ENCODE peak calls at places on chromosome 22, in four cellular contexts. J is right cardiac atrium, H is Caco-2, T is Peyer's patch. G is an unnamed sample.

GRCh38 chr22:40196628-40197027 is 18.9 kb downstream of the TNRC6B start:
- DNase-seq in J (no peak), H (no peak), T (no peak), G (no peak)

GRCh38 chr22:22789233-22789921 is 98.2 kb upstream of the IGLL5 start:
- DNase-seq in J (no peak), H (no peak), T (no peak), G (no peak)

GRCh38 chr22:47534150-47535133 is 772.0 kb downstream of the TBC1D22A start:
- DNase-seq in J (peak; percentile 61), H (no peak), T (no peak), G (no peak)

GRCh38 chr22:39985383-39986045 is 9.2 kb upstream of the FAM83F start:
- DNase-seq in H (no peak), T (no peak), J (no peak), G (peak; percentile 47)

GRCh38 chr22:29855611-29856181 is 17.6 kb upstream of the ASCC2 start:
- DNase-seq in J (peak; percentile 82), H (no peak), T (no peak), G (no peak)

GRCh38 chr22:42298746-42299145 is 28.3 kb upstream of the TCF20 start:
- DNase-seq in J (no peak), T (no peak), H (no peak), G (no peak)

GRCh38 chr22:46110215-46110614 is 40.1 kb upstream of the PPARA start:
- DNase-seq in H (no peak), T (no peak), J (no peak), G (no peak)

GRCh38 chr22:49333206-49333605 is 494.5 kb downstream of the BRD1 start:
- DNase-seq in T (no peak), J (no peak), H (no peak), G (no peak)

GRCh38 chr22:17570851-17571631 is 7.7 kb downstream of the SLC25A18 start:
- DNase-seq in J (peak; percentile 90), H (no peak), T (no peak), G (peak; percentile 12)

GRCh38 chr22:42269407-42270177 is 861 bp downstream of the TCF20 start:
- DNase-seq in T (peak; percentile 90), H (peak; percentile 88), J (peak; percentile 73), G (peak; percentile 84)

GRCh38 chr22:33465554-33465953 is 407.4 kb upstream of the SYN3 start:
- DNase-seq in J (no peak), H (no peak), T (no peak), G (no peak)

GRCh38 chr22:18070556-18071306 is 7.1 kb upstream of the PEX26 start:
- DNase-seq in J (no peak), T (no peak), H (no peak), G (peak; percentile 72)

GRCh38 chr22:46731246-46732040 is 6.6 kb downstream of the CERK start:
- DNase-seq in H (no peak), T (peak; percentile 93), J (peak; percentile 66), G (peak; percentile 97)

GRCh38 chr22:46380581-46380980 is 45.1 kb downstream of the TRMU start:
- DNase-seq in J (peak; percentile 18), T (no peak), H (no peak), G (no peak)

GRCh38 chr22:46330426-46330825 is 5.1 kb upstream of the TRMU start:
- DNase-seq in T (no peak), J (no peak), H (no peak), G (no peak)

GRCh38 chr22:49380095-49380827 is 447.4 kb downstream of the BRD1 start:
- DNase-seq in T (no peak), H (no peak), J (no peak), G (no peak)

GRCh38 chr22:31625661-31626426 is 36.2 kb downstream of the PISD start:
- DNase-seq in J (peak; percentile 79), T (peak; percentile 59), H (no peak), G (no peak)

GRCh38 chr22:28346308-28346707 is 333.3 kb downstream of the TTC28 start:
- DNase-seq in H (no peak), T (no peak), J (no peak), G (no peak)

GRCh38 chr22:42711895-42712837 is 8.5 kb downstream of the A4GALT start:
- DNase-seq in T (no peak), J (peak; percentile 55), H (no peak), G (no peak)

GRCh38 chr22:29660021-29660420 is 56.6 kb downstream of the NF2 start:
- DNase-seq in T (no peak), H (no peak), J (no peak), G (no peak)

GRCh38 chr22:33325232-33326004 is 267.2 kb upstream of the SYN3 start:
- DNase-seq in J (no peak), T (no peak), H (no peak), G (no peak)

GRCh38 chr22:28002863-28003565 is 84.0 kb upstream of the PITPNB start:
- DNase-seq in T (no peak), J (no peak), H (no peak), G (no peak)

GRCh38 chr22:26618487-26618886 is 660 bp upstream of the CRYBB1 start:
- DNase-seq in T (no peak), J (no peak), H (no peak), G (no peak)

GRCh38 chr22:30240541-30241417 is 5.8 kb downstream of the LIF start:
- DNase-seq in H (no peak), T (no peak), J (no peak), G (no peak)

GRCh38 chr22:48756146-48757111 is 1071.2 kb downstream of the BRD1 start:
- DNase-seq in H (no peak), T (peak; percentile 37), J (no peak), G (no peak)

GRCh38 chr22:46071451-46072029 is 78.8 kb upstream of the PPARA start:
- DNase-seq in J (peak; percentile 97), H (peak; percentile 36), T (peak; percentile 90), G (peak; percentile 83)

GRCh38 chr22:37804886-37805857 is 2.6 kb upstream of the GCAT start:
- DNase-seq in J (peak; percentile 98), H (peak; percentile 89), T (peak; percentile 97), G (peak; percentile 83)

GRCh38 chr22:48717076-48717810 is 1110.4 kb downstream of the BRD1 start:
- DNase-seq in T (peak; percentile 29), J (peak; percentile 30), H (no peak), G (no peak)

GRCh38 chr22:26857169-26857568 is 199.8 kb downstream of the MIAT start:
- DNase-seq in J (no peak), H (no peak), T (no peak), G (no peak)

GRCh38 chr22:19995611-19996339 is 20.8 kb downstream of the ARVCF start:
- DNase-seq in H (no peak), J (peak; percentile 87), T (no peak), G (no peak)
- H3K4me1 ChIP-seq in H (no peaks in the 10 kb centered on the region), J (peaks cover 20% of the 10 kb centered on the region), T (no peaks in the 10 kb centered on the region), G (no peaks in the 10 kb centered on the region)

GRCh38 chr22:23844739-23845202 is 6.0 kb upstream of the DERL3 start:
- DNase-seq in J (peak; percentile 36), H (no peak), T (no peak), G (no peak)
- H3K4me1 ChIP-seq in J (no peaks in the 10 kb centered on the region), H (peaks cover 8% of the 10 kb centered on the region), T (peaks cover 17% of the 10 kb centered on the region), G (peaks cover 4% of the 10 kb centered on the region)

GRCh38 chr22:50546326-50547230 is 879 bp downstream of the KLHDC7B start:
- DNase-seq in H (no peak), T (no peak), J (no peak), G (no peak)
- H3K4me1 ChIP-seq in H (no peaks in the 10 kb centered on the region), T (peaks cover 42% of the 10 kb centered on the region), J (no peaks in the 10 kb centered on the region), G (no peaks in the 10 kb centered on the region)

DNA sequence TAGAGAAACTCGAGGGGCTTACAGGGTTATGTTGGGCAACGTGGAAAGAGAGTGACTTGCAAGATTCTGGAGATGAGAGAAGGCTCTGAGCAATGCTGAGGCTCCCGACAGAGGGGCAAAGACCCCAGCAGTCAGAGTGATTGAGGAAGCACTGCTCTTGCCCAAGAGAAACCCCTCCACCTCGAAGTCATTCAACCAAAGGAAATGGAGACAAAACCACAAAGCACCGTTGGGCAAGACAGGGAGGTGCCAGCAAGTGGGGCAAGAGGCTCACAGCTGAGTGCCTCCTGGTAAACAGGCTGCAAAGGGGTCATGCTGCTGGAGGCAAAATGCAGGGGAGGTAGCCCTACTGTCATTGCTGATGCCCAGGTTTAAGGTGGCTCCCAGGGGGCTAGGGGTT is 17.9 kb upstream of the MYH9 start:
- DNase-seq in H (no peak), T (no peak), J (no peak), G (no peak)
- H3K4me1 ChIP-seq in H (peaks cover 17% of the 10 kb centered on the region), T (peaks cover 6% of the 10 kb centered on the region), J (peaks cover 1% of the 10 kb centered on the region), G (no peaks in the 10 kb centered on the region)

GRCh38 chr22:44425356-44425755 is 72.7 kb downstream of the RTL6 start:
- DNase-seq in J (no peak), T (no peak), H (no peak), G (no peak)
- H3K4me1 ChIP-seq in J (peaks cover 2% of the 10 kb centered on the region), T (no peaks in the 10 kb centered on the region), H (peaks cover 6% of the 10 kb centered on the region), G (no peaks in the 10 kb centered on the region)

G was measured in small intestine.